ENCODE peak calls at places on chromosomes 16 and 17, in nine cellular contexts. N, U, V, M, Q, X, Y, B and K are unnamed samples.

GRCh38 chr16:29826342-29826695 is 6.1 kb downstream of the MVP start:
- DNase-seq in N (no peak), U (no peak), V (no peak), M (no peak), Q (peak; percentile 70), X (no peak), Y (no peak), B (no peak), K (no peak)

GRCh38 chr16:81266680-81267095 is 28.2 kb downstream of the BCO1 start:
- DNase-seq in N (peak; percentile 73), U (no peak), V (no peak), M (no peak), Q (no peak), X (no peak), Y (no peak), B (peak; percentile 69), K (peak; percentile 18)

GRCh38 chr16:75286996-75287395 is 35.6 kb upstream of the BCAR1 start:
- DNase-seq in N (no peak), U (no peak), V (no peak), M (no peak), Q (no peak), X (no peak), Y (no peak), B (no peak), K (no peak)

GRCh38 chr17:78805301-78805700 is 23.2 kb upstream of the CYTH1 start:
- DNase-seq in N (peak; percentile 32), U (no peak), V (no peak), M (no peak), Q (no peak), X (no peak), Y (no peak), B (peak; percentile 33), K (no peak)

GRCh38 chr16:88881090-88881580 is 14.7 kb upstream of the PABPN1L start:
- DNase-seq in N (peak; percentile 36), U (no peak), V (no peak), M (no peak), Q (no peak), X (no peak), Y (no peak), B (peak; percentile 37), K (peak; percentile 7)

GRCh38 chr17:13003454-13003851 is 14.4 kb downstream of the ELAC2 start:
- DNase-seq in N (no peak), U (no peak), V (no peak), M (no peak), Q (no peak), X (no peak), Y (no peak), B (no peak), K (no peak)

GRCh38 chr17:37429442-37429841 is 22.8 kb downstream of the TADA2A start:
- DNase-seq in N (no peak), U (no peak), V (no peak), M (no peak), Q (no peak), X (no peak), Y (no peak), B (no peak), K (no peak)

GRCh38 chr17:78144146-78144719 is 2.0 kb upstream of the C17orf99 start:
- DNase-seq in N (peak; percentile 87), U (peak; percentile 91), V (no peak), M (peak; percentile 93), Q (peak; percentile 86), X (peak; percentile 88), Y (no peak), B (peak; percentile 90), K (peak; percentile 76)

GRCh38 chr17:73307130-73307529 is 4.7 kb downstream of the CDC42EP4 start:
- DNase-seq in N (peak; percentile 55), U (no peak), V (no peak), M (peak; percentile 83), Q (peak; percentile 71), X (peak; percentile 74), Y (no peak), B (peak; percentile 78), K (peak; percentile 89)

GRCh38 chr16:17382514-17382913 is 88.2 kb downstream of the XYLT1 start:
- DNase-seq in N (no peak), U (no peak), V (no peak), M (no peak), Q (no peak), X (no peak), Y (no peak), B (no peak), K (no peak)

GRCh38 chr16:85982563-85982939 is 83.6 kb downstream of the IRF8 start:
- DNase-seq in N (peak; percentile 35), U (no peak), V (no peak), M (peak; percentile 13), Q (peak; percentile 24), X (peak; percentile 45), Y (no peak), B (no peak), K (no peak)

GRCh38 chr17:79655672-79656290 is 44.9 kb upstream of the RBFOX3 start:
- DNase-seq in N (no peak), U (no peak), V (peak; percentile 48), M (no peak), Q (peak; percentile 9), X (no peak), Y (peak; percentile 89), B (peak; percentile 11), K (no peak)

GRCh38 chr17:73064084-73064938 is 28.2 kb downstream of the SLC39A11 start:
- DNase-seq in N (no peak), U (no peak), V (no peak), M (peak; percentile 68), Q (no peak), X (no peak), Y (no peak), B (peak; percentile 34), K (peak; percentile 72)

DNA sequence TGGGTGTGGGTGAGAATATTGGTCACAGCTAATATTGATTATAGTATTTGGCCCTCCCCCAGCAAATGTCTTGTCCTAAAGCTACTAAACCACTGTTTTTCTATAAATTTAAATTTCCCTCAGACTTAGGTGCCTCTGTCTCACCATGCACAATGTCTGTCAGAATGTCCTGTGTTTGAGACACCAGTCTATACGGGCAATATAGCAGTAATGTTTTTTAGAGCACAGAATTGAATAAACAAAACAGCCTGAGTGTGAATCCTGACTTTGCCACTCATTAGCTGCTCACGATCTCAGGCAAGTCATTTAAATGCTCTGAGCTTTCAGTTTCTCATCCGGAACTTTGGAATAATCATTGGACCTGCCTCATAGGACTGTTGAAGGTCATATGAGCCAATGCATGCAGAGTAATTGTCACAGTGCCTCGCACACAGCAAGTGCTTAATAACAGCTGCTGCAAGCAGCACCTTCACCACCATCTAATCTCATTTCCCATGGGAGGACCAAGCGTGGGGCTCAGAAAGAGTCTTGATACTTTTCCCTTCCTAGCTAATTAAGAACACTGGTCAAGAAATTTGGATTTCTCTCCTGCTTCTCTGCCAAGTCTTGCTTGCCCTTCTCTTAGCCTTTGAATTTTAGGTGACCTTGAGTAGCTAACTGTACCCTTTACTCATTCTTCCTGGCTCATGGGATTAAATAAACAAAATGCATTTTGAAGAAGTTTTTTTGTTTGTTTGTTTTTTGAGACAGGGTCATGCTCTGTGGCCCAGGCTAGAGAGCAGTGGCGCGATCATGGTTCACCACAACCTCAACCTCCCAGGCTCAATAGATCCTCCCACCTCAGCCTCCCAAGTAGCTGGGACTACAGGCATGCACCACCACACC is 9.9 kb downstream of the HLF start:
- DNase-seq in N (no peak), U (no peak), V (no peak), M (no peak), Q (no peak), X (no peak), Y (no peak), B (no peak), K (no peak)
- H3K27ac ChIP-seq in N (peak overlapping the region; percentile 61), U (peak overlapping the region; percentile 17), V (peak overlapping the region; percentile 80), M (peak overlapping the region; percentile 33), Q (peak overlapping the region; percentile 68), X (peak overlapping the region; percentile 65), Y (peak overlapping the region; percentile 92), B (peak overlapping the region; percentile 81), K (peak overlapping the region; percentile 73)

DNA sequence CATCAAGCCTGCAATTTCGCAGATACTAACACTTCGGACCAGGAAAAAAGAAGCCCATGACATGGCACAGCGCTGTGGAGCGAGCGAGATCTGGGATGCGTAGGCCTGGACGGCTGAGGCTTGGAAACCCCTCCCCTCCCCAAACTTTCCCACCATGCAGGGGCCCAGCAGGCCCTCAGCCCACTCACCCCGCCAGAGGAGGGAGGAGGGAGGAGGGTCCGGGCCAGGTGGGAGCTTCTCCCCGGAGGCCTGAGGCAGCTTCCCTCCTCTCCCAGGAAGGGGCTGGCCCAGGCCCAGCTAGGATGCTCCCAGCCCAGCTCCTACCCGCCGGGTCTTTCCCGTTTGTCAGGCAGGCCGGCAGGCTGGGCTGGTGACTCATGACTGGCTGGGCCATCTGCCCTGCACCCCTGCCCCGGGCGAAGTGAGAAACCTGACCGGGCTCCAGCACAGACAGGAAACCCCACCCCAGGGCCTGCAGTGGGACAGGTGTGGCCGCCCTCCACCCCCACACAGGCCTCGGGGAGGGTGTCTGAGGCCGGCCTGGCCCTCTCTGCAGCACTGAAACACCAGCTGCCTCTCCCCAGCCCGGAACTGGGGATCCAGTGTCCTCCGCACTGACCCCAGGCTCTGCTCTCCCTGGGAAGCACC is 34.3 kb upstream of the SLC38A10 start:
- DNase-seq in N (peak; percentile 94), U (peak; percentile 89), V (peak; percentile 92), M (peak; percentile 74), Q (peak; percentile 54), X (peak; percentile 90), Y (peak; percentile 96), B (peak; percentile 80), K (peak; percentile 92)
- TF ChIP-seq POLR2A in N (peak; percentile 66), U (no peak), V (no peak), M (no peak), Q (no peak), X (no peak), Y (no peak), B (no peak), K (no peak)

GRCh38 chr17:65078441-65079160 is 22.1 kb upstream of the GNA13 start:
- DNase-seq in N (no peak), U (no peak), V (no peak), M (no peak), Q (peak; percentile 34), X (no peak), Y (no peak), B (peak; percentile 25), K (no peak)
- H3K27ac ChIP-seq in N (peak overlapping the region; percentile 44), U (no peak overlapping the region), V (peak overlapping the region; percentile 77), M (no peak overlapping the region), Q (no peak overlapping the region), X (no peak overlapping the region), Y (no peak overlapping the region), B (peak overlapping the region; percentile 53), K (no peak overlapping the region)

GRCh38 chr17:2057130-2057713 is 2.3 kb downstream of the HIC1 start:
- DNase-seq in N (no peak), U (peak; percentile 54), V (no peak), M (no peak), Q (no peak), X (no peak), Y (no peak), B (no peak), K (no peak)

GRCh38 chr17:2054740-2055493 is at the start of gene HIC1:
- DNase-seq in N (peak; percentile 77), U (peak; percentile 87), V (peak; percentile 74), M (peak; percentile 77), Q (peak; percentile 84), X (peak; percentile 78), Y (peak; percentile 94), B (peak; percentile 79), K (peak; percentile 72)

GRCh38 chr17:2055494-2056220 is 754 bp downstream of the HIC1 start:
- DNase-seq in N (peak; percentile 39), U (peak; percentile 80), V (no peak), M (no peak), Q (no peak), X (peak; percentile 42), Y (no peak), B (no peak), K (no peak)

GRCh38 chr17:2057714-2058520 is 3.0 kb downstream of the HIC1 start:
- DNase-seq in N (no peak), U (peak; percentile 56), V (no peak), M (no peak), Q (no peak), X (no peak), Y (no peak), B (no peak), K (no peak)

GRCh38 chr17:2056221-2057129 is 1.6 kb downstream of the HIC1 start:
- DNase-seq in N (peak; percentile 42), U (peak; percentile 56), V (no peak), M (peak; percentile 47), Q (no peak), X (peak; percentile 43), Y (peak; percentile 91), B (no peak), K (peak; percentile 50)
- TF ChIP-seq POLR2A in N (no peak), U (no peak), V (no peak), M (no peak), Q (no peak), X (no peak), Y (no peak), B (no peak), K (no peak)